ENCODE peak calls at places on chromosomes 1 and 21, in eight cellular contexts. Y is A549, K is endothelial cell of umbilical vein, G is NB4, P is K562, R is HCT116, C is WTC11, Z is H1. V is an unnamed sample.

GRCh38 chr1:186799689-186800054 is 29.1 kb upstream of the PLA2G4A start:
- DNase-seq in P (no peak), R (no peak), Y (no peak), Z (no peak), G (no peak), C (no peak), K (no peak), V (no peak)

GRCh38 chr1:246780264-246780663 is 56.1 kb downstream of the SCCPDH start:
- DNase-seq in C (no peak), K (no peak), R (no peak), P (no peak), Z (no peak), Y (no peak), G (no peak), V (no peak)

GRCh38 chr1:228958121-228958520 is 222.8 kb downstream of the RHOU start:
- DNase-seq in G (no peak), K (no peak), R (no peak), C (no peak), P (no peak), Z (no peak), Y (no peak), V (no peak)

GRCh38 chr1:245572709-245573108 is 417.9 kb downstream of the KIF26B start:
- DNase-seq in P (no peak), Y (no peak), G (no peak), Z (no peak), K (no peak), C (no peak), R (no peak), V (no peak)

GRCh38 chr1:175262646-175263045 is 70.1 kb upstream of the KIAA0040 start:
- DNase-seq in P (no peak), R (no peak), K (no peak), C (no peak), Z (no peak), G (no peak), Y (no peak), V (no peak)

GRCh38 chr1:24189528-24189927 is 2.4 kb upstream of the IFNLR1 start:
- DNase-seq in C (no peak), P (no peak), G (peak; percentile 65), Y (no peak), Z (no peak), R (no peak), K (no peak), V (no peak)

GRCh38 chr1:117919376-117919775 is 10.0 kb downstream of the GDAP2 start:
- DNase-seq in C (no peak), K (no peak), G (no peak), Y (no peak), P (no peak), Z (no peak), R (no peak), V (no peak)

GRCh38 chr1:59703226-59703917 is 111.4 kb upstream of the HOOK1 start:
- DNase-seq in C (no peak), G (no peak), K (peak; percentile 63), Y (no peak), Z (no peak), R (no peak), P (no peak), V (no peak)

GRCh38 chr1:165395522-165396300 is 39.2 kb upstream of the LMX1A start:
- DNase-seq in R (no peak), Y (no peak), K (no peak), C (no peak), Z (no peak), P (no peak), G (no peak), V (no peak)

GRCh38 chr1:240117202-240117769 is 25.6 kb downstream of the FMN2 start:
- DNase-seq in Z (no peak), C (no peak), P (no peak), Y (no peak), K (no peak), R (no peak), G (peak; percentile 24), V (no peak)

GRCh38 chr1:41641483-41641829 is 157.0 kb upstream of the EDN2 start:
- DNase-seq in G (no peak), K (no peak), C (no peak), Z (no peak), P (no peak), R (no peak), Y (no peak), V (no peak)

DNA sequence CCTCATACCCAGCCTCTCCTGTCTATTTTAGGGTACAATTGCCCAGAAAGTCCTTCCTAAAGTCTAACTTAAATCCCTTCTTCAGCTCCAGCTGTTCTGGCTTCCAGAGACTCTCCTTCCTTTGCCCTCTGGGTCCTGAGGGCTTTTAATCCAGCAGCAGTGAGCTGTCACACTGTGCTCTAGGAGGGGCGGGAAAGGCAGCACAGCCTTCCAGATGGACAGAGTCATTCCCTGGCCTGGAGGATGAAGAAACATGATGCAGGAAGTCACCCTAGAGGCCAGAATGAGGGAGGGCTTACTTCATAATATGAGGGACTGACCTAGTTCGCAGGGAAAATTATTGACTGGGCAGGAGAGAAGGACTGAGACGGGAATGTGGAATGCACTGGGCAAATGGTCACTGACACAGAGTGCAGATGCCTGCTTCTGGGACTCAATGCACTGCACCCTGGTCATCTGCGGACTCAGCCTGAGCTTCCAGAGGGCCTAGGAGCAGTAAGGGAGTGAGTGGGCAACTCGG is 1.3 kb downstream of the SH2D2A start:
- DNase-seq in Y (peak; percentile 27), C (no peak), G (no peak), Z (no peak), K (peak; percentile 34), P (no peak), R (no peak), V (no peak)
- TF ChIP-seq MAX in Y (no peak), C (no peak), G (no peak), Z (no peak), K (no peak), P (no peak), R (no peak), V (no peak)

GRCh38 chr1:243260221-243260880 is 4.5 kb downstream of the SDCCAG8 start:
- DNase-seq in P (no peak), Z (no peak), Y (no peak), K (no peak), R (no peak), G (no peak), C (no peak), V (no peak)

GRCh38 chr1:243264718-243265117 is 8.9 kb downstream of the SDCCAG8 start:
- DNase-seq in R (no peak), Z (no peak), C (no peak), Y (no peak), G (peak; percentile 87), K (peak; percentile 93), P (no peak), V (no peak)

GRCh38 chr1:243257189-243257588 is 1.3 kb downstream of the SDCCAG8 start:
- DNase-seq in Y (no peak), K (no peak), C (no peak), G (no peak), Z (no peak), P (no peak), R (no peak), V (no peak)

GRCh38 chr1:243263824-243264223 is 8.0 kb downstream of the SDCCAG8 start:
- DNase-seq in R (no peak), Z (no peak), C (no peak), K (no peak), P (no peak), G (no peak), Y (no peak), V (no peak)

DNA sequence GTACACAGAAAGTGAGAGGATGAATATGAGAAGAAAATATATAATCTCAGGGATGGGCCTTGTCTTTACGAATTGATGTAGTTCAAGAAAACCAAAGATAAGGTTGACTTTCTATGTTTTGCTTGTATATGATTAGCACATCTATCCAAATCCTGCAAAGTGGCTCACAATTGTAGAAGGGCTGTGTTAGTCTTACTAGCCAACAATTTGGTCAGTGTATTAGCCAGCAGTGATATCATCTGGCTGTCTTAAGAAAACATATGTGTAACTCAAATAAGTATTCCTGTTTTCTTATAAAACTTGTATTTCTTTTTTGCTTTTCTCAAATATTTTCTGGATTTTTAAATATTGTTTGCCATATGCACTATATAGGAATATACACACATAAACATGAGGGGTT is 5.5 kb downstream of the SDCCAG8 start:
- DNase-seq in R (no peak), C (no peak), Z (no peak), K (peak; percentile 25), P (no peak), G (no peak), Y (no peak), V (no peak)
- TF ChIP-seq MAX in R (no peak), C (no peak), Z (no peak), K (no peak), P (no peak), G (no peak), Y (no peak), V (no peak)

DNA sequence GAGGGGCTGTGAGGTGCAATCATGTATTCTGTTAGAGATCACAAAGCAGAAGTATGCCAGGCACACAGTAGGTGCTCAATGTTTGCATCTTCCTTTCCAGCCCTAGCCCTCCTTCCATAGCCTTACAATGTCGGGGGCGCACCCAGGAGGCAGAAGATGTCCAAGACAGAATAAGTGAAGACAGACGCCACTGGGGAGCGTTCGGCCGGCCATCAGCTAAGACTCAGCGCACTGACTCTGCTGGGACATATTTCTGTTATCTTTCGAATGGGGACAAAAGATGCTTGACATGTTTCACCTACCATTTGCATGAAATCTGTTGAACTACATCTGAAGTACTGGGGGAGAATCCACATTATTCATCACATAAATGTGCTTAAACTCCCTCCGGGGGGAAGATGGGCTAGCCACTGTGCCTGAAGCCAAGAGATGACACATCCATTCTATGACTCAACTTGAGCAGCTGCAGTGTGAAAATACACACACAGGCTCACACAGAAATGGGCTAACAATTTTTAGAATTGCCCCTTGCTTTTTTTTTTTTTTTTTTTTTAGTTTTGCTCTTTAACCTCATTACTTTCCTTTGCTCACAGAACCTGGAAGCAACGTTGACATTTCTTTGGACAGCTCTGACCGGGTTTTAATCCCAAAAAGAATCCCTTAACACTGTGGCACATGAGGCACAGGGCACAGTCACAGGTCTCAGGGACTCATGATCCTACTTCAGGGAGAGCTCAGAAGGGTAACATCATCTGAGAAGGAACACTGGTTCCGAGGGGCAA is 7.9 kb downstream of the TIAM1 start:
- DNase-seq in C (no peak), Z (no peak), G (no peak), K (no peak), Y (peak; percentile 8), R (no peak), P (no peak), V (no peak)
- TF ChIP-seq MAX in C (no peak), Z (no peak), G (no peak), K (no peak), Y (no peak), R (no peak), P (no peak), V (no peak)

GRCh38 chr21:31420354-31420753 is 76.3 kb upstream of the TIAM1 start:
- DNase-seq in K (no peak), P (no peak), C (no peak), Z (no peak), G (no peak), Y (no peak), R (no peak), V (no peak)

GRCh38 chr21:31414601-31415000 is 70.5 kb upstream of the TIAM1 start:
- DNase-seq in Y (no peak), Z (no peak), K (no peak), R (no peak), C (no peak), G (no peak), P (no peak), V (no peak)

GRCh38 chr21:31413698-31414097 is 69.6 kb upstream of the TIAM1 start:
- DNase-seq in P (no peak), R (no peak), G (no peak), Z (no peak), Y (no peak), K (no peak), C (no peak), V (no peak)

GRCh38 chr21:31418355-31419001 is 74.4 kb upstream of the TIAM1 start:
- DNase-seq in C (no peak), Y (no peak), K (no peak), P (no peak), G (no peak), Z (no peak), R (no peak), V (no peak)

GRCh38 chr21:31416465-31416864 is 72.4 kb upstream of the TIAM1 start:
- DNase-seq in G (no peak), R (no peak), K (no peak), Z (no peak), C (no peak), P (no peak), Y (no peak), V (no peak)
- TF ChIP-seq MAX in G (no peak), R (no peak), K (no peak), Z (no peak), C (no peak), P (no peak), Y (no peak), V (no peak)

V was measured in HepG2.